ENCODE peak calls at places on chromosomes 13 and 19, in four cellular contexts. P is NCI-H460, Y is progenitor cell of endocrine pancreas, V is astrocyte of the spinal cord. X is an unnamed sample.

GRCh38 chr19:38634757-38635482 is 12.5 kb upstream of the ACTN4 start:
- DNase-seq in P (peak), Y (peak), V (peak), X (peak)

GRCh38 chr13:76886292-76887061 is at the start of gene KCTD12:
- DNase-seq in P (peak), Y (peak), V (peak), X (peak)

GRCh38 chr13:50320297-50320862 is 305.1 kb downstream of the KCNRG start:
- DNase-seq in P (peak), Y (no peak), V (peak), X (no peak)

GRCh38 chr13:24670927-24671326 is 9.3 kb upstream of the ATP12A start:
- DNase-seq in P (peak), Y (no peak), V (no peak), X (no peak)

GRCh38 chr19:55173717-55174409 is 6.2 kb downstream of the SYT5 start:
- DNase-seq in P (peak), Y (no peak), V (peak), X (no peak)

GRCh38 chr19:4768934-4769777 is 22.4 kb upstream of the FEM1A start:
- DNase-seq in P (peak), Y (peak), V (peak), X (peak)

GRCh38 chr13:26953273-26953672 is 192.7 kb upstream of the GPR12 start:
- DNase-seq in P (no peak), Y (no peak), V (no peak), X (no peak)

GRCh38 chr19:19745496-19746285 is 12.8 kb upstream of the ZNF14 start:
- DNase-seq in P (no peak), Y (no peak), V (no peak), X (no peak)

GRCh38 chr13:112965103-112965502 is 3.9 kb upstream of the MCF2L start:
- DNase-seq in P (no peak), Y (no peak), V (no peak), X (no peak)

GRCh38 chr13:94309997-94310842 is 169.3 kb downstream of the DCT start:
- DNase-seq in P (peak), Y (no peak), V (peak), X (no peak)

GRCh38 chr13:39259371-39259770 is 221.1 kb downstream of the NHLRC3 start:
- DNase-seq in P (no peak), Y (no peak), V (no peak), X (no peak)

GRCh38 chr13:42283574-42283973 is 11.6 kb downstream of the AKAP11 start:
- DNase-seq in P (no peak), Y (no peak), V (no peak), X (no peak)

GRCh38 chr19:50266896-50267295 is 62.3 kb downstream of the KCNC3 start:
- DNase-seq in P (no peak), Y (no peak), V (no peak), X (no peak)

GRCh38 chr13:114081761-114082681 is 50.4 kb downstream of the RASA3 start:
- DNase-seq in P (no peak), Y (no peak), V (no peak), X (peak)

GRCh38 chr19:2723345-2723715 is 2.2 kb upstream of the DIRAS1 start:
- DNase-seq in P (no peak), Y (no peak), V (no peak), X (no peak)

GRCh38 chr13:58341318-58341717 is 709.8 kb downstream of the PCDH17 start:
- DNase-seq in P (no peak), Y (no peak), V (no peak), X (no peak)

GRCh38 chr13:45718063-45718462 is 15.9 kb downstream of the CBY2 start:
- DNase-seq in P (no peak), Y (no peak), V (peak), X (no peak)

GRCh38 chr19:55117063-55117635 is 288 bp downstream of the PPP1R12C start:
- DNase-seq in P (no peak), Y (no peak), V (no peak), X (no peak)

GRCh38 chr19:1767464-1767933 is 14.2 kb downstream of the ONECUT3 start:
- DNase-seq in P (peak), Y (peak), V (no peak), X (peak)

X was measured in left lobe of liver.